ENCODE peak calls at places on chromosome 20, in four cellular contexts. L is uterus, U is astrocyte, N is neuronal stem cell. G is an unnamed sample.

GRCh38 chr20:59230385-59230784 is 66.8 kb downstream of the ZNF831 start:
- DNase-seq in L (no peak), U (no peak), N (no peak), G (no peak)

GRCh38 chr20:59145926-59146800 is 17.5 kb upstream of the ZNF831 start:
- DNase-seq in L (no peak), N (no peak), U (no peak), G (no peak)

GRCh38 chr20:4637081-4637797 is 84.5 kb upstream of the PRND start:
- DNase-seq in L (no peak), U (peak; percentile 44), N (no peak), G (no peak)

GRCh38 chr20:63490416-63490815 is 8.5 kb downstream of the EEF1A2 start:
- DNase-seq in U (no peak), N (no peak), L (no peak), G (no peak)

GRCh38 chr20:50930139-50931047 is 844 bp downstream of the ADNP start:
- DNase-seq in N (peak; percentile 24), L (peak; percentile 34), U (no peak), G (no peak)

GRCh38 chr20:8946036-8946926 is 122.6 kb upstream of the PLCB4 start:
- DNase-seq in U (no peak), L (no peak), N (no peak), G (no peak)

GRCh38 chr20:3380228-3381070 is 27.0 kb downstream of the DNAAF9 start:
- DNase-seq in N (peak; percentile 11), L (no peak), U (no peak), G (no peak)

GRCh38 chr20:63844384-63845025 is 13.4 kb upstream of the ZBTB46 start:
- DNase-seq in L (no peak), U (no peak), N (no peak), G (no peak)

GRCh38 chr20:54133434-54134427 is 40.1 kb downstream of the CYP24A1 start:
- DNase-seq in L (no peak), N (no peak), U (peak; percentile 37), G (no peak)

GRCh38 chr20:62875419-62876355 is 14.1 kb upstream of the TCFL5 start:
- DNase-seq in L (peak; percentile 74), N (peak; percentile 14), U (peak; percentile 78), G (peak; percentile 47)

GRCh38 chr20:2295886-2296544 is at the start of gene TGM3:
- DNase-seq in L (no peak), N (no peak), U (no peak), G (no peak)

GRCh38 chr20:47315339-47315662 is 41.2 kb downstream of the ZMYND8 start:
- DNase-seq in L (no peak), U (no peak), N (no peak), G (no peak)

GRCh38 chr20:17466641-17467040 is 64.5 kb downstream of the BFSP1 start:
- DNase-seq in L (no peak), N (no peak), U (no peak), G (no peak)
- H3K4me3 ChIP-seq in L (no peak overlapping the region), N (no peak overlapping the region), U (no peak overlapping the region), G (no peak overlapping the region)

DNA sequence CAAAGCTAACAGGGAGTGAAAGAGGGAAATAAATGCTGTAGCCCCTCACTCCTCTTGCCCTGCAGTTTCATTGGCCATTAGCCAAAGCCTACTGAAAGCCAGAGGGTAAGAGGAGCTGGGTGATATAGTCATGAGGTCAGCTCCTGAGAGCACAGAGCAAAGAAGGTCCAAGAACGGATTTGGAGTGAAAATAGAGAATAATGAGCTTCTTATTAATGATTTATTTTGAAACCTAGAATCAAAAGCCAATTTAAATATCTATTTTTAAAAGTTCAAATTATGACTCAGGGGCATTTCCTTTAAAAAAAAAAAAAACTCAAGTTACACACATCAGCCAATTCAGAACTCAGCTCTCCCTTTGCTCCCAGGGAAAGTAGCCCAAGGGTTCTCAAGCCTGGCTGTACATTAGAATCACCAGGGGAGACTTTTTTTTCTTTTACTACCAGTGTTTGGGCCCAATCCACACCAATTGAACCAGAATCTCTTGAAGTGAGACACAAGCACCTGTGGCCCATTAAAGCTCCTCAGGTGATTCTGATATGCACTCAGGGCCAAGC is 79.1 kb downstream of the SNAP25 start:
- DNase-seq in L (no peak), U (no peak), N (no peak), G (no peak)
- H3K4me3 ChIP-seq in L (no peak overlapping the region), U (no peak overlapping the region), N (no peak overlapping the region), G (no peak overlapping the region)

DNA sequence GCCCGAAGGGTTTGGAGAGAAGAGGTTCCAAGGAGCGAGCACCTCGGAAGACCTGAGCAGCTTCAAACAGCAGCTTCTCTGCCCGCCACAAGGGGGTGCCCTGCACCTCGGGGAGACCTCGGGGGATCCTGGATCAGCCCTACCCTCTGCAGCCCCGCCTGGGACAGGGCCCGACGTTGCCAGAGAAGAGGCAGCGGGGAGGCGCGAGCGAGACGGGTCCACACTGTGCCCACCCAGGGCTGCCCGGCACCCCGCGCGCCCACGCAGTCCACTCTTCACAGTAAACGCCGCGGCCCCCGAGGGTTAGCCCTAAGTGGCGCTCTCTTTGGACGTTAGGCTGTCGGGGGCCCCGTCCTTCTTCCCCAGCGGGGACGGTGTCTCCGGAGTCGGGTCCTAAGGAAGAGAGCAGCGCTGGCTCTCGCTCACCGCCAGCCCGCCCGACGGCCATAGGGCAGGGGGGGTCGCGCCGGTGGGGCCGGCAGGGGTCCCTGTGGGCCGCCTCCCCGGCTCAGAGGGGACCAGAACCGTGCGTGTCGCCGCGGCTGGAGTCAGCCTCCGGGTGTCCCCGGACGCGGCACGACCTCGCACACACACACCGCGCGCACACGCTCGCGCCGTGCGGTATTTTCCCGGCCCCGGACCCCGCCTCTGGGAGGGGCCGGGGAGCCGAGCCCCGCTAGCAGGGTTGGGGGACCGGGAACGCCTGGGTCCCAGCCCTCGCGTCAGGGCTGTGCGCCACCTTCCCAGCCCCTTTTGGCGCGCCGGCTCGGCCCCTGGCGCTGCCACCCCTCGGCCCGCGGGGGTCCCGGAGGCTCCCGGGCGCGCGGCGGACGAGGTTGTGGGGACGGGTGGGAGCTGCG is 929 bp downstream of the CDH22 start:
- DNase-seq in N (peak; percentile 59), L (peak; percentile 19), U (peak; percentile 4), G (peak; percentile 29)
- H3K4me3 ChIP-seq in N (peak overlapping the region; percentile 41), L (no peak overlapping the region), U (no peak overlapping the region), G (peak overlapping the region; percentile 39)

GRCh38 chr20:38991814-38992593 is 29.9 kb downstream of the DHX35 start:
- DNase-seq in N (no peak), U (no peak), L (no peak), G (no peak)
- H3K4me3 ChIP-seq in N (no peak overlapping the region), U (no peak overlapping the region), L (no peak overlapping the region), G (no peak overlapping the region)

GRCh38 chr20:25865715-25866656 is 169.3 kb upstream of the ZNF337 start:
- DNase-seq in U (peak; percentile 30), L (peak; percentile 69), N (peak; percentile 76), G (peak; percentile 40)
- H3K4me3 ChIP-seq in U (peak overlapping the region; percentile 44), L (peak overlapping the region; percentile 1), N (peak overlapping the region; percentile 43), G (peak overlapping the region; percentile 52)

GRCh38 chr20:45372241-45372640 is 5.9 kb downstream of the TP53TG5 start:
- DNase-seq in L (no peak), U (no peak), N (no peak), G (no peak)

GRCh38 chr20:45373353-45374100 is 4.6 kb downstream of the TP53TG5 start:
- DNase-seq in U (peak; percentile 29), L (peak; percentile 89), N (peak; percentile 63), G (peak; percentile 69)

GRCh38 chr20:45370571-45371204 is 7.4 kb downstream of the TP53TG5 start:
- DNase-seq in U (no peak), N (no peak), L (no peak), G (no peak)

GRCh38 chr20:45374101-45374467 is 4.0 kb downstream of the TP53TG5 start:
- DNase-seq in N (no peak), L (no peak), U (no peak), G (no peak)

GRCh38 chr20:45372646-45373352 is 5.3 kb downstream of the TP53TG5 start:
- DNase-seq in U (no peak), L (peak; percentile 50), N (no peak), G (peak; percentile 59)
- H3K4me3 ChIP-seq in U (peak overlapping the region; percentile 43), L (peak overlapping the region; percentile 2), N (no peak overlapping the region), G (peak overlapping the region; percentile 70)

GRCh38 chr20:52975024-52975732 is 3.0 kb downstream of the TSHZ2 start:
- DNase-seq in U (peak; percentile 32), L (no peak), N (no peak), G (no peak)
- H3K4me3 ChIP-seq in U (no peak overlapping the region), L (peak overlapping the region; percentile 48), N (no peak overlapping the region), G (peak overlapping the region; percentile 35)